ENCODE peak calls at places on chromosomes 5 and 9, in seven cellular contexts. One of them, this sample, is unnamed.

GRCh38 chr9:123347289-123348060 is 8.5 kb upstream of the CRB2 start:
- DNase-seq in T1000: no peak
- DNase-seq in SW480: no peak
- DNase-seq in stimulated activated naive B cell treated with anti-CD40 and anti-IgM and Interleukin-4, amounts not matched to agents 10 μg/mL and 1 μg/mL and 100 μg/mL, for 72 hours: no peak
- DNase-seq in AG10803: no peak
- DNase-seq in NCI-H82: no peak
- DNase-seq in activated CD4-positive, alpha-beta T cell treated with anti-CD3 and anti-CD28 coated beads, Interleukin-2, amount 50 U/mL, for 4 hours: no peak
- DNase-seq in this sample: no peak

GRCh38 chr9:106878081-106878837 is 15.3 kb downstream of the ZNF462 start:
- DNase-seq in T1000: no peak
- DNase-seq in SW480: no peak
- DNase-seq in stimulated activated naive B cell treated with anti-CD40 and anti-IgM and Interleukin-4, amounts not matched to agents 10 μg/mL and 1 μg/mL and 100 μg/mL, for 72 hours: no peak
- DNase-seq in AG10803: no peak
- DNase-seq in NCI-H82: no peak
- DNase-seq in activated CD4-positive, alpha-beta T cell treated with anti-CD3 and anti-CD28 coated beads, Interleukin-2, amount 50 U/mL, for 4 hours: no peak
- DNase-seq in this sample: no peak

GRCh38 chr5:36060516-36060885 is 6.2 kb downstream of the UGT3A2 start:
- DNase-seq in T1000: no peak
- DNase-seq in SW480: peak
- DNase-seq in stimulated activated naive B cell treated with anti-CD40 and anti-IgM and Interleukin-4, amounts not matched to agents 10 μg/mL and 1 μg/mL and 100 μg/mL, for 72 hours: no peak
- DNase-seq in AG10803: peak
- DNase-seq in NCI-H82: peak
- DNase-seq in activated CD4-positive, alpha-beta T cell treated with anti-CD3 and anti-CD28 coated beads, Interleukin-2, amount 50 U/mL, for 4 hours: no peak
- DNase-seq in this sample: peak

GRCh38 chr5:172773481-172774469 is 2.8 kb upstream of the DUSP1 start:
- DNase-seq in T1000: no peak
- DNase-seq in SW480: no peak
- DNase-seq in stimulated activated naive B cell treated with anti-CD40 and anti-IgM and Interleukin-4, amounts not matched to agents 10 μg/mL and 1 μg/mL and 100 μg/mL, for 72 hours: peak
- DNase-seq in AG10803: peak
- DNase-seq in NCI-H82: peak
- DNase-seq in activated CD4-positive, alpha-beta T cell treated with anti-CD3 and anti-CD28 coated beads, Interleukin-2, amount 50 U/mL, for 4 hours: no peak
- DNase-seq in this sample: peak

GRCh38 chr9:96604005-96604320 is 15.7 kb downstream of the CDC14B start:
- DNase-seq in T1000: no peak
- DNase-seq in SW480: no peak
- DNase-seq in stimulated activated naive B cell treated with anti-CD40 and anti-IgM and Interleukin-4, amounts not matched to agents 10 μg/mL and 1 μg/mL and 100 μg/mL, for 72 hours: no peak
- DNase-seq in AG10803: peak
- DNase-seq in NCI-H82: no peak
- DNase-seq in activated CD4-positive, alpha-beta T cell treated with anti-CD3 and anti-CD28 coated beads, Interleukin-2, amount 50 U/mL, for 4 hours: no peak
- DNase-seq in this sample: peak

GRCh38 chr5:95996904-95997751 is 35.5 kb upstream of the ELL2 start:
- DNase-seq in T1000: no peak
- DNase-seq in SW480: no peak
- DNase-seq in stimulated activated naive B cell treated with anti-CD40 and anti-IgM and Interleukin-4, amounts not matched to agents 10 μg/mL and 1 μg/mL and 100 μg/mL, for 72 hours: no peak
- DNase-seq in AG10803: no peak
- DNase-seq in NCI-H82: no peak
- DNase-seq in activated CD4-positive, alpha-beta T cell treated with anti-CD3 and anti-CD28 coated beads, Interleukin-2, amount 50 U/mL, for 4 hours: no peak
- DNase-seq in this sample: no peak

GRCh38 chr9:89318123-89319014 is at the start of gene SECISBP2:
- DNase-seq in T1000: peak
- DNase-seq in SW480: peak
- DNase-seq in stimulated activated naive B cell treated with anti-CD40 and anti-IgM and Interleukin-4, amounts not matched to agents 10 μg/mL and 1 μg/mL and 100 μg/mL, for 72 hours: peak
- DNase-seq in AG10803: peak
- DNase-seq in NCI-H82: peak
- DNase-seq in activated CD4-positive, alpha-beta T cell treated with anti-CD3 and anti-CD28 coated beads, Interleukin-2, amount 50 U/mL, for 4 hours: peak
- DNase-seq in this sample: peak

GRCh38 chr5:89756955-89757354 is 652.6 kb downstream of the CETN3 start:
- DNase-seq in T1000: no peak
- DNase-seq in SW480: no peak
- DNase-seq in stimulated activated naive B cell treated with anti-CD40 and anti-IgM and Interleukin-4, amounts not matched to agents 10 μg/mL and 1 μg/mL and 100 μg/mL, for 72 hours: no peak
- DNase-seq in AG10803: no peak
- DNase-seq in NCI-H82: peak
- DNase-seq in activated CD4-positive, alpha-beta T cell treated with anti-CD3 and anti-CD28 coated beads, Interleukin-2, amount 50 U/mL, for 4 hours: no peak
- DNase-seq in this sample: no peak

GRCh38 chr9:61673664-61674381 is 484.0 kb downstream of the SPATA31A7 start:
- DNase-seq in T1000: no peak
- DNase-seq in SW480: no peak
- DNase-seq in stimulated activated naive B cell treated with anti-CD40 and anti-IgM and Interleukin-4, amounts not matched to agents 10 μg/mL and 1 μg/mL and 100 μg/mL, for 72 hours: no peak
- DNase-seq in AG10803: no peak
- DNase-seq in NCI-H82: no peak
- DNase-seq in activated CD4-positive, alpha-beta T cell treated with anti-CD3 and anti-CD28 coated beads, Interleukin-2, amount 50 U/mL, for 4 hours: no peak
- DNase-seq in this sample: no peak

GRCh38 chr9:75713373-75713772 is 177.1 kb upstream of the PCSK5 start:
- DNase-seq in T1000: no peak
- DNase-seq in SW480: no peak
- DNase-seq in stimulated activated naive B cell treated with anti-CD40 and anti-IgM and Interleukin-4, amounts not matched to agents 10 μg/mL and 1 μg/mL and 100 μg/mL, for 72 hours: no peak
- DNase-seq in AG10803: no peak
- DNase-seq in NCI-H82: no peak
- DNase-seq in activated CD4-positive, alpha-beta T cell treated with anti-CD3 and anti-CD28 coated beads, Interleukin-2, amount 50 U/mL, for 4 hours: no peak
- DNase-seq in this sample: no peak

GRCh38 chr5:73853091-73853490 is 227.1 kb downstream of the ARHGEF28 start:
- DNase-seq in T1000: peak
- DNase-seq in SW480: no peak
- DNase-seq in stimulated activated naive B cell treated with anti-CD40 and anti-IgM and Interleukin-4, amounts not matched to agents 10 μg/mL and 1 μg/mL and 100 μg/mL, for 72 hours: no peak
- DNase-seq in AG10803: peak
- DNase-seq in NCI-H82: no peak
- DNase-seq in activated CD4-positive, alpha-beta T cell treated with anti-CD3 and anti-CD28 coated beads, Interleukin-2, amount 50 U/mL, for 4 hours: no peak
- DNase-seq in this sample: peak

GRCh38 chr5:81783401-81783800 is 32.5 kb upstream of the SSBP2 start:
- DNase-seq in T1000: no peak
- DNase-seq in SW480: no peak
- DNase-seq in stimulated activated naive B cell treated with anti-CD40 and anti-IgM and Interleukin-4, amounts not matched to agents 10 μg/mL and 1 μg/mL and 100 μg/mL, for 72 hours: no peak
- DNase-seq in AG10803: no peak
- DNase-seq in NCI-H82: no peak
- DNase-seq in activated CD4-positive, alpha-beta T cell treated with anti-CD3 and anti-CD28 coated beads, Interleukin-2, amount 50 U/mL, for 4 hours: no peak
- DNase-seq in this sample: no peak

GRCh38 chr5:4370218-4370617 is 769.9 kb upstream of the ADAMTS16 start:
- DNase-seq in T1000: no peak
- DNase-seq in SW480: no peak
- DNase-seq in stimulated activated naive B cell treated with anti-CD40 and anti-IgM and Interleukin-4, amounts not matched to agents 10 μg/mL and 1 μg/mL and 100 μg/mL, for 72 hours: no peak
- DNase-seq in AG10803: no peak
- DNase-seq in NCI-H82: no peak
- DNase-seq in activated CD4-positive, alpha-beta T cell treated with anti-CD3 and anti-CD28 coated beads, Interleukin-2, amount 50 U/mL, for 4 hours: no peak
- DNase-seq in this sample: no peak

GRCh38 chr5:57551974-57552537 is 69.4 kb upstream of the ACTBL2 start:
- DNase-seq in T1000: no peak
- DNase-seq in SW480: no peak
- DNase-seq in stimulated activated naive B cell treated with anti-CD40 and anti-IgM and Interleukin-4, amounts not matched to agents 10 μg/mL and 1 μg/mL and 100 μg/mL, for 72 hours: no peak
- DNase-seq in AG10803: no peak
- DNase-seq in NCI-H82: no peak
- DNase-seq in activated CD4-positive, alpha-beta T cell treated with anti-CD3 and anti-CD28 coated beads, Interleukin-2, amount 50 U/mL, for 4 hours: no peak
- DNase-seq in this sample: no peak

GRCh38 chr5:178152491-178153444 is 917 bp downstream of the NHP2 start:
- DNase-seq in T1000: no peak
- DNase-seq in SW480: no peak
- DNase-seq in stimulated activated naive B cell treated with anti-CD40 and anti-IgM and Interleukin-4, amounts not matched to agents 10 μg/mL and 1 μg/mL and 100 μg/mL, for 72 hours: no peak
- DNase-seq in AG10803: no peak
- DNase-seq in NCI-H82: peak
- DNase-seq in activated CD4-positive, alpha-beta T cell treated with anti-CD3 and anti-CD28 coated beads, Interleukin-2, amount 50 U/mL, for 4 hours: no peak
- DNase-seq in this sample: no peak